ENCODE peak calls at places on chromosomes 11 and 22, in four cellular contexts. I is GM12878, A is K562, D is IMR-90. L is an unnamed sample.

GRCh38 chr22:47370448-47371262 is 608.2 kb downstream of the TBC1D22A start:
- DNase-seq in D (no peak), A (no peak), I (no peak), L (no peak)

GRCh38 chr11:100789500-100789899 is 102.4 kb downstream of the ARHGAP42 start:
- DNase-seq in I (no peak), A (no peak), D (peak; percentile 11), L (no peak)

GRCh38 chr22:37254867-37255233 is 10.8 kb upstream of the RAC2 start:
- DNase-seq in I (no peak), D (peak; percentile 54), A (no peak), L (no peak)

GRCh38 chr11:60336767-60337391 is 9.8 kb downstream of the MS4A6E start:
- DNase-seq in A (no peak), D (no peak), I (peak; percentile 55), L (no peak)

GRCh38 chr11:15104166-15104565 is 10.6 kb upstream of the INSC start:
- DNase-seq in I (no peak), D (peak; percentile 40), A (no peak), L (no peak)

GRCh38 chr22:39178206-39179111 is 26.0 kb upstream of the CBX7 start:
- DNase-seq in I (no peak), A (no peak), D (peak; percentile 43), L (no peak)

GRCh38 chr22:27810566-27810965 is 9.0 kb upstream of the MN1 start:
- DNase-seq in D (peak; percentile 68), I (no peak), A (no peak), L (no peak)

GRCh38 chr11:27217948-27218410 is 145.0 kb downstream of the CCDC34 start:
- DNase-seq in A (no peak), I (no peak), D (peak; percentile 88), L (no peak)

GRCh38 chr11:117808768-117809167 is 11.8 kb upstream of the DSCAML1 start:
- DNase-seq in A (peak; percentile 56), D (no peak), I (no peak), L (no peak)

GRCh38 chr11:369336-370018 is at the start of gene B4GALNT4:
- DNase-seq in D (peak; percentile 23), A (peak; percentile 96), I (no peak), L (no peak)

GRCh38 chr11:86548278-86548917 is 124.0 kb downstream of the ME3 start:
- DNase-seq in A (no peak), I (no peak), D (peak; percentile 80), L (no peak)

GRCh38 chr22:35638408-35638807 is 9.8 kb upstream of the APOL6 start:
- DNase-seq in I (no peak), D (peak; percentile 90), A (no peak), L (no peak)

GRCh38 chr11:14873632-14874031 is 18.4 kb downstream of the CYP2R1 start:
- DNase-seq in I (no peak), A (no peak), D (no peak), L (no peak)

GRCh38 chr11:79308429-79308828 is 132.4 kb downstream of the TENM4 start:
- DNase-seq in A (no peak), D (no peak), I (no peak), L (no peak)

GRCh38 chr22:49914256-49914655 is 4.0 kb downstream of the ALG12 start:
- DNase-seq in A (no peak), I (no peak), D (no peak), L (no peak)

GRCh38 chr11:111300569-111300968 is 2.2 kb downstream of the POU2AF3 start:
- DNase-seq in I (no peak), A (no peak), D (no peak), L (no peak)

GRCh38 chr22:46802608-46803027 is 40.2 kb downstream of the TBC1D22A start:
- DNase-seq in I (no peak), A (no peak), D (no peak), L (no peak)

GRCh38 chr11:112017538-112017937 is 7.7 kb upstream of the DLAT start:
- DNase-seq in D (peak; percentile 78), I (no peak), A (no peak), L (no peak)

GRCh38 chr11:106461839-106462545 is 384.5 kb downstream of the AASDHPPT start:
- DNase-seq in A (no peak), D (no peak), I (no peak), L (no peak)

GRCh38 chr11:1219836-1220810 is 2.7 kb upstream of the MUC5B start:
- DNase-seq in I (no peak), A (no peak), D (no peak), L (no peak)

GRCh38 chr11:125455851-125456250 is 40.2 kb downstream of the FEZ1 start:
- DNase-seq in D (no peak), I (no peak), A (no peak), L (peak; percentile 39)

GRCh38 chr11:108097179-108097578 is 24.2 kb upstream of the ACAT1 start:
- DNase-seq in D (no peak), I (no peak), A (no peak), L (no peak)
- TF ChIP-seq CHD1 in D (no peak), I (no peak), A (no peak), L (no peak)

GRCh38 chr11:11786234-11786633 is 55.5 kb upstream of the USP47 start:
- DNase-seq in I (no peak), D (no peak), A (no peak), L (no peak)
- TF ChIP-seq CHD1 in I (no peak), D (no peak), A (no peak), L (no peak)

DNA sequence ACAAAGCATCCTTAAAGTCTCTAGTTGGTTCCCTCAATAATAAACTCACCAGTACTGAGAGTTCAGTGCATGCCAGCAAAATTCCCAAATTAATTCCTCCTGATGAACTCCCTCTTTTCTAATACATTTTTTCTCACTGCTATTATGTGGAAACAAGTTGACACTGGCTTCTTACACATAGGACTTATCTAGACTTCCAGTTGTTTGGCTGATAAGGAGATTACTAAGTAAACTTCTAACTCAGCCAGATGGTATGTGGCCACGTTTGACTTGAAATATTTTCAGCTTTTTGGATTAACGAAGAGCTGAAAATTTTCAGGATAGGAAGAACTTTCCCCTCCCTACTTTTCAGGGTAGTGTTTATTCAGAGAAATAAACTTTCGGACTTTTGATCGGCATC is 1154.2 kb upstream of the TENM4 start:
- DNase-seq in I (no peak), D (peak; percentile 68), A (no peak), L (no peak)
- TF ChIP-seq CHD1 in I (no peak), D (no peak), A (no peak), L (no peak)

GRCh38 chr11:22666700-22667439 is 459 bp downstream of the GAS2 start:
- DNase-seq in D (no peak), I (no peak), A (no peak), L (peak; percentile 19)

GRCh38 chr11:22671751-22672150 is 5.3 kb downstream of the GAS2 start:
- DNase-seq in D (peak; percentile 3), A (no peak), I (no peak), L (no peak)

GRCh38 chr11:22668005-22668796 is 1.8 kb downstream of the GAS2 start:
- DNase-seq in A (no peak), I (no peak), D (no peak), L (no peak)

GRCh38 chr11:22669368-22669767 is 3.0 kb downstream of the GAS2 start:
- DNase-seq in D (no peak), I (no peak), A (no peak), L (no peak)

GRCh38 chr11:22670803-22671202 is 4.4 kb downstream of the GAS2 start:
- DNase-seq in A (no peak), D (peak; percentile 3), I (no peak), L (no peak)
- TF ChIP-seq CHD1 in A (no peak), D (no peak), I (no peak), L (no peak)

GRCh38 chr11:5291207-5291838 is 10.4 kb downstream of the OR51B4 start:
- DNase-seq in D (peak; percentile 68), A (peak; percentile 49), I (no peak), L (no peak)
- TF ChIP-seq CHD1 in D (no peak), A (no peak), I (no peak), L (no peak)

GRCh38 chr22:29197096-29197495 is 8.6 kb upstream of the EMID1 start:
- DNase-seq in A (no peak), D (no peak), I (no peak), L (no peak)

GRCh38 chr22:29198240-29198639 is 7.5 kb upstream of the EMID1 start:
- DNase-seq in I (no peak), D (no peak), A (no peak), L (no peak)

GRCh38 chr22:29194269-29194668 is 11.4 kb upstream of the EMID1 start:
- DNase-seq in A (peak; percentile 43), D (no peak), I (no peak), L (no peak)

GRCh38 chr22:29195964-29196666 is 9.6 kb upstream of the EMID1 start:
- DNase-seq in D (no peak), A (no peak), I (no peak), L (no peak)

DNA sequence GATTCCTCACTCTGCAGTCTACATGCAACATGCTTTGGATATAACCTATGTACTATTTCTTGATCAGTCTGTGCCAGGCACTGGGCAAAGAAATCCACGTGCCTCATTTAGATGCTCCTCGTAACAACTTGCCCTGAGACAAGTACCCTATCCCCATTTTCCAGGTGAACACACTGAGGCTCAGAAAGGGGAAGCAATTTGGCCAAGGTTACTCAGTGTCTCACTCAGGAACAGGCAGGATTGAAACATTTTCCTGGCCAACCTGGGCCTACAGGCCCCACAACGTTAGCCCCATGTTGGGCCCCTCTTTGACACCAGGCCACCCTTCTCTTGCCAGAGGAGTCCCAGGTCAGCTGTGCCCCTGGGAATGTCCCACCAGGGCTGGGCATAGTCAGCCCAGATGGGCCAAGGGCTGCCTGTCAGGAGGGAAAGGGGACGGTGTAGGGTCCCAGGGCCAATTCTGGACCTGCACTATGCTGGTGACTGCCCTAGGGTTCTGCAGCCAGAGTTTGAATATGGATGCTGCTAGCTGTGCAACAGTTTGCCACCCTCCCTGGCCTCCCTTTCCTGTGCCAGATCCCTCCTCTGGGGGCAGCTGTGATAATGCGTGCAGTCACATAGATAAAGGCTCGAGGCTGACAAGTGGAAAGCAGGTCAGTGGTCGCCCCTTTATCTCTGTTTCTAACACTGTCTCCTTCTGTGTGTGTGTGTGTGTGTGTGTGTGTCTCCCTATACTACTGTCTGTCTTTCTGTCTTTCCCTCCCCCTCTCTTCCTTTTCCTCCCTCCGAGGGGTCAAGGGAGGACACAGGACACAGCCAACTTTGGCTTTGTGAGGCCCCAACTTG is 10.4 kb upstream of the EMID1 start:
- DNase-seq in I (no peak), D (no peak), A (peak; percentile 41), L (no peak)
- TF ChIP-seq CHD1 in I (no peak), D (no peak), A (no peak), L (no peak)

GRCh38 chr11:45751430-45751829 is 53.5 kb upstream of the SLC35C1 start:
- DNase-seq in I (no peak), D (no peak), A (peak; percentile 24), L (peak; percentile 51)
- TF ChIP-seq CHD1 in I (no peak), D (no peak), A (no peak), L (no peak)

GRCh38 chr22:18978506-18978905 is 42.4 kb upstream of the PRODH start:
- DNase-seq in A (no peak), D (no peak), I (no peak), L (no peak)

GRCh38 chr22:18979957-18980356 is 43.9 kb upstream of the PRODH start:
- DNase-seq in I (no peak), D (no peak), A (no peak), L (no peak)

GRCh38 chr22:18975434-18976196 is 39.5 kb upstream of the PRODH start:
- DNase-seq in I (no peak), A (no peak), D (no peak), L (no peak)

GRCh38 chr22:18976197-18976751 is 40.2 kb upstream of the PRODH start:
- DNase-seq in I (no peak), D (no peak), A (no peak), L (no peak)

GRCh38 chr22:18977824-18978425 is 41.8 kb upstream of the PRODH start:
- DNase-seq in A (no peak), D (no peak), I (no peak), L (no peak)
- TF ChIP-seq CHD1 in A (no peak), D (no peak), I (no peak), L (no peak)

GRCh38 chr11:72617080-72617744 is 57.0 kb downstream of the PDE2A start:
- DNase-seq in D (peak; percentile 3), A (no peak), I (no peak), L (no peak)
- TF ChIP-seq CHD1 in D (no peak), A (no peak), I (no peak), L (no peak)